ENCODE peak calls at places on chromosomes 11 and 22, in ten cellular contexts. K is IMR-90; A is NCI-H2029; F is C1 segment of cervical spinal cord; N is NCI-H1436; G is non-pigmented ciliary epithelial cell; O is activated CD8-positive, alpha-beta memory T cell treated with anti-CD3 and anti-CD28 coated beads, Interleukin-2, amount 50 U/mL, for 48 hours; H is stimulated activated CD8-positive, alpha-beta memory T cell treated with anti-CD3 and anti-CD28 coated beads, Interleukin-7, amount 100 ng/mL, for 4 hours; X is head of caudate nucleus; E is activated CD8-positive, alpha-beta T cell treated with anti-CD3 and anti-CD28 coated beads for 36 hours. D is an unnamed sample.

GRCh38 chr22:26322179-26322905 is 106.7 kb upstream of the ASPHD2 start:
- DNase-seq in K (peak), A (no peak), F (no peak), N (no peak), G (peak), O (no peak), H (no peak), X (no peak), E (no peak), D (peak)

GRCh38 chr11:45083544-45084087 is 62.8 kb upstream of the PRDM11 start:
- DNase-seq in K (no peak), A (no peak), F (no peak), N (no peak), G (no peak), O (no peak), H (no peak), X (no peak), E (peak), D (no peak)

GRCh38 chr22:37632174-37633081 is 7.0 kb upstream of the SH3BP1 start:
- DNase-seq in K (no peak), A (no peak), F (no peak), N (no peak), G (no peak), O (peak), H (no peak), X (no peak), E (peak), D (no peak)

GRCh38 chr11:47768090-47768620 is 1.0 kb upstream of the FNBP4 start:
- DNase-seq in K (peak), A (peak), F (peak), N (peak), G (no peak), O (peak), H (no peak), X (peak), E (peak), D (peak)

GRCh38 chr22:38080847-38081635 is 2.9 kb downstream of the SLC16A8 start:
- DNase-seq in K (peak), A (peak), F (no peak), N (no peak), G (no peak), O (no peak), H (no peak), X (peak), E (peak), D (peak)

GRCh38 chr11:111604392-111605009 is 2.3 kb downstream of the SIK2 start:
- DNase-seq in K (peak), A (peak), F (no peak), N (peak), G (no peak), O (no peak), H (no peak), X (no peak), E (no peak), D (peak)

GRCh38 chr11:47606731-47607130 is 12.5 kb upstream of the C1QTNF4 start:
- DNase-seq in K (peak), A (no peak), F (no peak), N (no peak), G (no peak), O (no peak), H (no peak), X (no peak), E (no peak), D (no peak)

GRCh38 chr22:36192601-36193000 is 9.0 kb downstream of the APOL4 start:
- DNase-seq in K (no peak), A (no peak), F (no peak), N (no peak), G (no peak), O (no peak), H (no peak), X (no peak), E (no peak), D (no peak)

GRCh38 chr11:12123177-12123576 is 12.8 kb downstream of the MICAL2 start:
- DNase-seq in K (peak), A (no peak), F (no peak), N (no peak), G (no peak), O (no peak), H (no peak), X (no peak), E (no peak), D (peak)

GRCh38 chr11:120179071-120179672 is 31.7 kb upstream of the OAF start:
- DNase-seq in K (no peak), A (no peak), F (no peak), N (no peak), G (no peak), O (no peak), H (no peak), X (no peak), E (no peak), D (no peak)

GRCh38 chr11:116384407-116384806 is 388.4 kb downstream of the BUD13 start:
- DNase-seq in K (no peak), A (no peak), F (no peak), N (no peak), G (no peak), O (no peak), H (no peak), X (no peak), E (no peak), D (no peak)

GRCh38 chr11:47442514-47442913 is 6.4 kb downstream of the RAPSN start:
- DNase-seq in K (no peak), A (no peak), F (no peak), N (no peak), G (no peak), O (no peak), H (no peak), X (peak), E (no peak), D (no peak)

GRCh38 chr11:87926250-87926970 is 248.8 kb downstream of the RAB38 start:
- DNase-seq in K (peak), A (no peak), F (no peak), N (no peak), G (peak), O (no peak), H (no peak), X (no peak), E (no peak), D (peak)

GRCh38 chr11:62508336-62509058 is 38.1 kb downstream of the AHNAK start:
- DNase-seq in K (peak), A (peak), F (peak), N (no peak), G (no peak), O (no peak), H (no peak), X (peak), E (peak), D (peak)

GRCh38 chr11:7020183-7020917 is at the start of the genes NLRP14 and ZNF214:
- DNase-seq in K (peak), A (peak), F (peak), N (peak), G (peak), O (no peak), H (no peak), X (peak), E (no peak), D (peak)

GRCh38 chr11:73343076-73343833 is 32.9 kb upstream of the RELT start:
- DNase-seq in K (no peak), A (no peak), F (no peak), N (no peak), G (no peak), O (no peak), H (no peak), X (no peak), E (no peak), D (no peak)

GRCh38 chr11:58905141-58905715 is 34.1 kb upstream of the GLYATL1 start:
- DNase-seq in K (peak), A (no peak), F (no peak), N (no peak), G (no peak), O (no peak), H (no peak), X (peak), E (no peak), D (peak)

GRCh38 chr22:48336339-48337060 is 1491.2 kb downstream of the BRD1 start:
- DNase-seq in K (no peak), A (no peak), F (no peak), N (no peak), G (no peak), O (no peak), H (no peak), X (no peak), E (no peak), D (no peak)

GRCh38 chr22:20464096-20464614 is 26.5 kb upstream of the SCARF2 start:
- DNase-seq in K (no peak), A (no peak), F (no peak), N (no peak), G (no peak), O (peak), H (peak), X (no peak), E (peak), D (no peak)

GRCh38 chr22:30212363-30212995 is 34.1 kb downstream of the LIF start:
- DNase-seq in K (peak), A (peak), F (no peak), N (no peak), G (peak), O (no peak), H (no peak), X (no peak), E (peak), D (peak)

GRCh38 chr11:94629741-94630140 is 62.6 kb downstream of the PIWIL4 start:
- DNase-seq in K (no peak), A (no peak), F (no peak), N (no peak), G (no peak), O (no peak), H (no peak), X (no peak), E (no peak), D (no peak)

GRCh38 chr11:34053161-34053686 is 1.7 kb downstream of the CAPRIN1 start:
- DNase-seq in K (peak), A (peak), F (peak), N (peak), G (no peak), O (peak), H (peak), X (peak), E (peak), D (peak)

GRCh38 chr11:102513869-102514268 is 16.7 kb downstream of the MMP7 start:
- DNase-seq in K (peak), A (no peak), F (no peak), N (no peak), G (no peak), O (no peak), H (no peak), X (no peak), E (no peak), D (no peak)

GRCh38 chr22:19523240-19524169 is 705 bp downstream of the CLDN5 start:
- DNase-seq in K (peak), A (peak), F (no peak), N (no peak), G (no peak), O (peak), H (no peak), X (no peak), E (peak), D (peak)

GRCh38 chr11:116176484-116177005 is 596.2 kb downstream of the BUD13 start:
- DNase-seq in K (no peak), A (peak), F (no peak), N (no peak), G (no peak), O (no peak), H (no peak), X (no peak), E (no peak), D (no peak)

GRCh38 chr11:118917488-118918127 is 8.1 kb downstream of the BCL9L start:
- DNase-seq in K (peak), A (no peak), F (no peak), N (peak), G (no peak), O (no peak), H (no peak), X (no peak), E (peak), D (peak)

GRCh38 chr11:36271794-36272409 is 17.3 kb downstream of the COMMD9 start:
- DNase-seq in K (no peak), A (peak), F (no peak), N (no peak), G (no peak), O (no peak), H (no peak), X (no peak), E (no peak), D (no peak)

GRCh38 chr22:38257650-38258246 is 15.1 kb downstream of the TMEM184B start:
- DNase-seq in K (no peak), A (peak), F (no peak), N (peak), G (no peak), O (no peak), H (no peak), X (no peak), E (no peak), D (no peak)

GRCh38 chr11:58067685-58068084 is 36.9 kb downstream of the OR6Q1 start:
- DNase-seq in K (peak), A (peak), F (no peak), N (no peak), G (no peak), O (no peak), H (no peak), X (no peak), E (no peak), D (no peak)

GRCh38 chr22:41469218-41469851 is 418 bp downstream of the ACO2 start:
- DNase-seq in K (no peak), A (no peak), F (no peak), N (no peak), G (no peak), O (no peak), H (no peak), X (no peak), E (peak), D (no peak)

GRCh38 chr11:57131080-57131790 is 50.5 kb upstream of the LRRC55 start:
- DNase-seq in K (peak), A (no peak), F (no peak), N (no peak), G (no peak), O (no peak), H (no peak), X (peak), E (no peak), D (peak)

GRCh38 chr22:46625843-46626349 is 5.7 kb downstream of the GRAMD4 start:
- DNase-seq in K (no peak), A (no peak), F (no peak), N (no peak), G (no peak), O (no peak), H (no peak), X (no peak), E (no peak), D (no peak)

GRCh38 chr22:25358421-25359170 is 139.2 kb downstream of the CRYBB2 start:
- DNase-seq in K (no peak), A (no peak), F (no peak), N (no peak), G (no peak), O (no peak), H (no peak), X (no peak), E (no peak), D (no peak)

GRCh38 chr11:57456960-57457642 is 3.2 kb upstream of the RTN4RL2 start:
- DNase-seq in K (peak), A (peak), F (peak), N (peak), G (peak), O (peak), H (peak), X (peak), E (peak), D (peak)

GRCh38 chr11:10487002-10487647 is 32.1 kb downstream of the AMPD3 start:
- DNase-seq in K (no peak), A (no peak), F (no peak), N (no peak), G (no peak), O (peak), H (no peak), X (no peak), E (no peak), D (no peak)

D was measured in AG08395.